ENCODE peak calls at places on chromosomes 11 and 22, in six cellular contexts. One of them, this sample, is unnamed. For H3K9me3 and H3K27me3, the result is how much of the 10 kb centered on the place peaks cover.

GRCh38 chr11:73243093-73243485 is 25.0 kb downstream of the P2RY2 start:
- DNase-seq in left ventricle myocardium inferior: no peak
- DNase-seq in tibial artery: no peak
- DNase-seq in heart right ventricle: no peak
- DNase-seq in CD8-positive, alpha-beta memory T cell: no peak
- DNase-seq in upper lobe of left lung: no peak
- DNase-seq in this sample: no peak

GRCh38 chr11:116730568-116730967 is 42.2 kb downstream of the BUD13 start:
- DNase-seq in heart right ventricle: peak
- DNase-seq in CD8-positive, alpha-beta memory T cell: no peak
- DNase-seq in upper lobe of left lung: no peak
- DNase-seq in left ventricle myocardium inferior: peak
- DNase-seq in tibial artery: peak
- DNase-seq in this sample: no peak

GRCh38 chr11:120208777-120209176 is 2.1 kb upstream of the OAF start:
- DNase-seq in CD8-positive, alpha-beta memory T cell: no peak
- DNase-seq in left ventricle myocardium inferior: no peak
- DNase-seq in tibial artery: no peak
- DNase-seq in upper lobe of left lung: peak
- DNase-seq in heart right ventricle: no peak
- DNase-seq in this sample: no peak

GRCh38 chr11:2800655-2801531 is 84.7 kb downstream of the CDKN1C start:
- DNase-seq in CD8-positive, alpha-beta memory T cell: no peak
- DNase-seq in upper lobe of left lung: peak
- DNase-seq in heart right ventricle: peak
- DNase-seq in tibial artery: peak
- DNase-seq in left ventricle myocardium inferior: peak
- DNase-seq in this sample: peak

GRCh38 chr11:93484716-93485115 is 58.5 kb downstream of the SMCO4 start:
- DNase-seq in tibial artery: no peak
- DNase-seq in CD8-positive, alpha-beta memory T cell: no peak
- DNase-seq in heart right ventricle: no peak
- DNase-seq in upper lobe of left lung: no peak
- DNase-seq in left ventricle myocardium inferior: no peak
- DNase-seq in this sample: no peak

GRCh38 chr11:61830318-61831105 is 2.4 kb downstream of the FADS2 start:
- DNase-seq in CD8-positive, alpha-beta memory T cell: no peak
- DNase-seq in upper lobe of left lung: no peak
- DNase-seq in tibial artery: no peak
- DNase-seq in left ventricle myocardium inferior: no peak
- DNase-seq in heart right ventricle: no peak
- DNase-seq in this sample: peak

GRCh38 chr11:2164861-2165555 is 4.0 kb upstream of the INS start:
- DNase-seq in tibial artery: no peak
- DNase-seq in heart right ventricle: no peak
- DNase-seq in upper lobe of left lung: no peak
- DNase-seq in CD8-positive, alpha-beta memory T cell: no peak
- DNase-seq in left ventricle myocardium inferior: no peak
- DNase-seq in this sample: no peak

GRCh38 chr11:14414470-14415461 is 55.8 kb upstream of the RRAS2 start:
- DNase-seq in left ventricle myocardium inferior: no peak
- DNase-seq in upper lobe of left lung: peak
- DNase-seq in tibial artery: no peak
- DNase-seq in heart right ventricle: no peak
- DNase-seq in CD8-positive, alpha-beta memory T cell: peak
- DNase-seq in this sample: no peak

GRCh38 chr11:34972892-34973291 is 56.5 kb downstream of the PDHX start:
- DNase-seq in left ventricle myocardium inferior: no peak
- DNase-seq in heart right ventricle: no peak
- DNase-seq in upper lobe of left lung: no peak
- DNase-seq in tibial artery: no peak
- DNase-seq in CD8-positive, alpha-beta memory T cell: no peak
- DNase-seq in this sample: no peak

GRCh38 chr22:45562102-45562501 is 59.4 kb downstream of the FBLN1 start:
- DNase-seq in CD8-positive, alpha-beta memory T cell: no peak
- DNase-seq in left ventricle myocardium inferior: no peak
- DNase-seq in heart right ventricle: no peak
- DNase-seq in tibial artery: no peak
- DNase-seq in upper lobe of left lung: no peak
- DNase-seq in this sample: no peak

GRCh38 chr22:19149047-19149883 is 827 bp downstream of the GSC2 start:
- DNase-seq in heart right ventricle: no peak
- DNase-seq in tibial artery: no peak
- DNase-seq in upper lobe of left lung: no peak
- DNase-seq in left ventricle myocardium inferior: no peak
- DNase-seq in CD8-positive, alpha-beta memory T cell: no peak
- DNase-seq in this sample: peak

GRCh38 chr22:11325767-11326166 is 4202.2 kb upstream of the OR11H1 start:
- DNase-seq in upper lobe of left lung: no peak
- DNase-seq in CD8-positive, alpha-beta memory T cell: no peak
- DNase-seq in heart right ventricle: no peak
- DNase-seq in tibial artery: no peak
- DNase-seq in left ventricle myocardium inferior: no peak
- DNase-seq in this sample: no peak

GRCh38 chr11:36019722-36020121 is 75.9 kb downstream of the LDLRAD3 start:
- DNase-seq in left ventricle myocardium inferior: no peak
- DNase-seq in tibial artery: no peak
- DNase-seq in heart right ventricle: no peak
- DNase-seq in CD8-positive, alpha-beta memory T cell: no peak
- DNase-seq in upper lobe of left lung: no peak
- DNase-seq in this sample: no peak

GRCh38 chr11:8025816-8026215 is 38.7 kb downstream of the EIF3F start:
- DNase-seq in heart right ventricle: no peak
- DNase-seq in CD8-positive, alpha-beta memory T cell: no peak
- DNase-seq in left ventricle myocardium inferior: no peak
- DNase-seq in upper lobe of left lung: no peak
- DNase-seq in tibial artery: no peak
- DNase-seq in this sample: no peak

GRCh38 chr11:62337682-62338181 is 484 bp downstream of the ASRGL1 start:
- DNase-seq in heart right ventricle: peak
- DNase-seq in upper lobe of left lung: peak
- DNase-seq in CD8-positive, alpha-beta memory T cell: no peak
- DNase-seq in tibial artery: no peak
- DNase-seq in left ventricle myocardium inferior: peak
- DNase-seq in this sample: peak

GRCh38 chr11:130629039-130629438 is 180.6 kb downstream of the ADAMTS15 start:
- DNase-seq in tibial artery: no peak
- DNase-seq in upper lobe of left lung: no peak
- DNase-seq in left ventricle myocardium inferior: no peak
- DNase-seq in heart right ventricle: no peak
- DNase-seq in CD8-positive, alpha-beta memory T cell: no peak
- DNase-seq in this sample: no peak

GRCh38 chr22:45218974-45219373 is 21.7 kb downstream of the KIAA0930 start:
- DNase-seq in heart right ventricle: no peak
- DNase-seq in tibial artery: no peak
- DNase-seq in left ventricle myocardium inferior: no peak
- DNase-seq in CD8-positive, alpha-beta memory T cell: no peak
- DNase-seq in upper lobe of left lung: no peak
- DNase-seq in this sample: no peak

GRCh38 chr22:34236527-34236926 is 316.3 kb upstream of the LARGE1 start:
- DNase-seq in upper lobe of left lung: no peak
- DNase-seq in CD8-positive, alpha-beta memory T cell: no peak
- DNase-seq in heart right ventricle: peak
- DNase-seq in tibial artery: no peak
- DNase-seq in left ventricle myocardium inferior: peak
- DNase-seq in this sample: no peak

GRCh38 chr11:78428273-78428651 is 10.6 kb upstream of the GAB2 start:
- DNase-seq in tibial artery: no peak
- DNase-seq in upper lobe of left lung: no peak
- DNase-seq in heart right ventricle: no peak
- DNase-seq in CD8-positive, alpha-beta memory T cell: no peak
- DNase-seq in left ventricle myocardium inferior: no peak
- DNase-seq in this sample: no peak

GRCh38 chr11:46666516-46666915 is 33.9 kb downstream of the ARHGAP1 start:
- DNase-seq in tibial artery: peak
- DNase-seq in CD8-positive, alpha-beta memory T cell: no peak
- DNase-seq in upper lobe of left lung: no peak
- DNase-seq in heart right ventricle: peak
- DNase-seq in left ventricle myocardium inferior: peak
- DNase-seq in this sample: no peak

GRCh38 chr11:85813721-85814120 is 2.8 kb upstream of the SYTL2 start:
- DNase-seq in left ventricle myocardium inferior: no peak
- DNase-seq in CD8-positive, alpha-beta memory T cell: no peak
- DNase-seq in upper lobe of left lung: peak
- DNase-seq in tibial artery: no peak
- DNase-seq in heart right ventricle: no peak
- DNase-seq in this sample: no peak

GRCh38 chr11:106087815-106088435 is 10.5 kb downstream of the AASDHPPT start:
- DNase-seq in CD8-positive, alpha-beta memory T cell: peak
- DNase-seq in upper lobe of left lung: peak
- DNase-seq in left ventricle myocardium inferior: peak
- DNase-seq in tibial artery: no peak
- DNase-seq in heart right ventricle: peak
- DNase-seq in this sample: peak

GRCh38 chr11:120710354-120711187 is 199.0 kb downstream of the GRIK4 start:
- DNase-seq in upper lobe of left lung: peak
- DNase-seq in CD8-positive, alpha-beta memory T cell: no peak
- DNase-seq in heart right ventricle: no peak
- DNase-seq in left ventricle myocardium inferior: no peak
- DNase-seq in tibial artery: no peak
- DNase-seq in this sample: peak

GRCh38 chr22:49023161-49023878 is 804.4 kb downstream of the BRD1 start:
- DNase-seq in heart right ventricle: no peak
- DNase-seq in CD8-positive, alpha-beta memory T cell: no peak
- DNase-seq in upper lobe of left lung: no peak
- DNase-seq in left ventricle myocardium inferior: no peak
- DNase-seq in tibial artery: peak
- DNase-seq in this sample: no peak
- H3K9me3 ChIP-seq in heart right ventricle: under half
- H3K9me3 ChIP-seq in CD8-positive, alpha-beta memory T cell: under half
- H3K9me3 ChIP-seq in upper lobe of left lung: under half
- H3K9me3 ChIP-seq in left ventricle myocardium inferior: under half
- H3K9me3 ChIP-seq in tibial artery: under half
- H3K9me3 ChIP-seq in this sample: under half

DNA sequence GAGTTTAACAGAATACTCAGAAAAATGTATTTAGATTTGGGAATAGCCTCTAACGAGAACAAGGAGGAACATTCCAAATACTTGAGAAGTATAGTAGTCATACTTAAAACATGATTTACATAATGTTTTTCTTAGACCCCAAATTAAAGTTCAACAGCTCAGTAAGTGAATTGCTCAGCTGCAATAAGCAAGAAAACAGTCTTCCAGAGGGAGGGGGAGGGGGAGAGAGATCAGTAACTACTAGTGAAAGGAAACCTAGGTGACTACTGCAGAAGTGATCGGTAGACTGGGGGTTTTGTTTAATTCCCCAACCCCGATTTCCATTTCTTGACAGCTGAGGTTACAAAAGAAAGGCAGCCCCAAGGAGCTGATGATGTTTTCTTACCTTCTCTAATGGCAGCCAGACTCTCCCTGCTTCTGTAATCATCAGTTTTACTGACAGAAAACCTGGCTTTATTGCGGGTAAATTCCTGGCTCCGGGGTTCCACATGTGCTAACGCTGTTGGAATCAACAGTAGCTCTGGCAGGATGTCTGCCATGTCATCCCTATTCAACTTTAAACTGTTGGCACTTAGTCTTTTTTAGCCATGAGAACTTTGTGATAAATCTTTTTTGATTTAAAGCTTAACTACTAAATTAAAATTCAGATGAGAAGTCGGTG is 82.4 kb upstream of the BIRC3 start:
- DNase-seq in tibial artery: no peak
- DNase-seq in heart right ventricle: no peak
- DNase-seq in CD8-positive, alpha-beta memory T cell: no peak
- DNase-seq in upper lobe of left lung: no peak
- DNase-seq in left ventricle myocardium inferior: no peak
- DNase-seq in this sample: no peak
- H3K27me3 ChIP-seq in tibial artery: under half
- H3K27me3 ChIP-seq in heart right ventricle: under half
- H3K27me3 ChIP-seq in CD8-positive, alpha-beta memory T cell: under half
- H3K27me3 ChIP-seq in upper lobe of left lung: under half
- H3K27me3 ChIP-seq in left ventricle myocardium inferior: under half
- H3K27me3 ChIP-seq in this sample: under half

GRCh38 chr22:48306785-48307570 is 1520.7 kb downstream of the BRD1 start:
- DNase-seq in left ventricle myocardium inferior: no peak
- DNase-seq in heart right ventricle: no peak
- DNase-seq in CD8-positive, alpha-beta memory T cell: no peak
- DNase-seq in upper lobe of left lung: no peak
- DNase-seq in tibial artery: no peak
- DNase-seq in this sample: no peak

GRCh38 chr22:48303360-48303725 is 1524.3 kb downstream of the BRD1 start:
- DNase-seq in tibial artery: no peak
- DNase-seq in CD8-positive, alpha-beta memory T cell: no peak
- DNase-seq in upper lobe of left lung: no peak
- DNase-seq in heart right ventricle: no peak
- DNase-seq in left ventricle myocardium inferior: no peak
- DNase-seq in this sample: no peak

GRCh38 chr22:48306284-48306683 is 1521.4 kb downstream of the BRD1 start:
- DNase-seq in left ventricle myocardium inferior: no peak
- DNase-seq in heart right ventricle: no peak
- DNase-seq in CD8-positive, alpha-beta memory T cell: no peak
- DNase-seq in tibial artery: no peak
- DNase-seq in upper lobe of left lung: no peak
- DNase-seq in this sample: no peak

GRCh38 chr22:48307941-48308340 is 1519.7 kb downstream of the BRD1 start:
- DNase-seq in CD8-positive, alpha-beta memory T cell: no peak
- DNase-seq in left ventricle myocardium inferior: no peak
- DNase-seq in tibial artery: no peak
- DNase-seq in upper lobe of left lung: no peak
- DNase-seq in heart right ventricle: no peak
- DNase-seq in this sample: no peak

GRCh38 chr22:48305726-48306235 is 1521.9 kb downstream of the BRD1 start:
- DNase-seq in left ventricle myocardium inferior: no peak
- DNase-seq in upper lobe of left lung: no peak
- DNase-seq in tibial artery: no peak
- DNase-seq in heart right ventricle: no peak
- DNase-seq in CD8-positive, alpha-beta memory T cell: no peak
- DNase-seq in this sample: no peak
- H3K9me3 ChIP-seq in left ventricle myocardium inferior: under half
- H3K9me3 ChIP-seq in upper lobe of left lung: under half
- H3K9me3 ChIP-seq in tibial artery: under half
- H3K9me3 ChIP-seq in heart right ventricle: under half
- H3K9me3 ChIP-seq in CD8-positive, alpha-beta memory T cell: under half
- H3K9me3 ChIP-seq in this sample: under half

DNA sequence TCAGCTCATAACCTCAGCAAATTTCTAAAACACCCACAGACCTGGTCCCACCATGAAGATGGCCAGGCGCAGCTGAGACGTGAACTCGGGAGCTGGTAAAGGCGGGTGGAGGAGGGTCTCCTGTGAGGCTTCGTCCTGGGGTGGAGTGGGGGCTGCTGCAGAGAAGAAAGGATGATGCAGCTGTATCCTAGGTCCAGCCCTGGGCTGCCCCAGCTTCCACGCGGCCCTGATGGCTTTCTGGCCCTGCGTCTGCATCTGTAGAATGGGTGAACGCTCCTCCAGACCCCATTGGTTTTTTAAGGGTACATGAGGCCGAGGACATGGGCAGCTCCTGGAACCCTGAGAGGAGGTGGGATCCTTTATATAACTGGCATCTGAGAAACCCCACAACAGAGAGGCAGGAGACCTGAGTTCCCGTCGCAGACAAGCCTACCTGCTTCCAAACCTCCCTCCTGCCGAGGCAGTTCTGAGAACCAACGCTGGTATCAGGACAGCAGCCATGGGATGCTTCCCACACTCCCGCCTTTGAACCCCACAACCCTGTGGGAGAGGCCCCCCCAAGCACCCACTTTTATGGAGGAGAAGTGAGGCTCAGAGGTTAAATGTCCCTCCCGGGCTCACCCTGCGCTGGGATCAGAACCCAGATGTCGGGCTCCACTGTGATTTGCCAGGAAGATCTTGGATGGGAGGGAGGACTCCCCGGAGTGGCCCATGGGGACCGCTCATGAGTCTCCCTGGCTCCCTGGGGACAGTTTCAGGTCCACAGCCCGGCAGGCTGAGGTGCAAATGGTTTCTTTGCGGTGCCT is 55.2 kb upstream of the FGF3 start:
- DNase-seq in upper lobe of left lung: no peak
- DNase-seq in CD8-positive, alpha-beta memory T cell: no peak
- DNase-seq in left ventricle myocardium inferior: no peak
- DNase-seq in heart right ventricle: no peak
- DNase-seq in tibial artery: peak
- DNase-seq in this sample: no peak
- H3K27me3 ChIP-seq in upper lobe of left lung: under half
- H3K27me3 ChIP-seq in CD8-positive, alpha-beta memory T cell: under half
- H3K27me3 ChIP-seq in left ventricle myocardium inferior: half or more
- H3K27me3 ChIP-seq in heart right ventricle: under half
- H3K27me3 ChIP-seq in tibial artery: under half
- H3K27me3 ChIP-seq in this sample: under half

This sample was measured in testis.